ENCODE peak calls at places on chromosomes 6 and 20, in four cellular contexts. R is HepG2, E is K562, Z is GM12878. N is an unnamed sample.

GRCh38 chr6:88899569-88900316 is 63.7 kb downstream of the RNGTT start:
- DNase-seq in R (peak), E (no peak), Z (no peak), N (no peak)

GRCh38 chr6:136012948-136013347 is 161.4 kb downstream of the PDE7B start:
- DNase-seq in R (no peak), E (no peak), Z (no peak), N (no peak)

GRCh38 chr20:19275630-19276071 is 63.2 kb downstream of the SLC24A3 start:
- DNase-seq in R (no peak), E (no peak), Z (no peak), N (no peak)

GRCh38 chr6:75449625-75450206 is 43.9 kb downstream of the FILIP1 start:
- DNase-seq in R (no peak), E (no peak), Z (no peak), N (peak)

GRCh38 chr20:34579191-34579661 is 20.7 kb downstream of the MAP1LC3A start:
- DNase-seq in R (peak), E (no peak), Z (no peak), N (peak)

GRCh38 chr6:125780540-125781306 is 10.0 kb upstream of the NCOA7 start:
- DNase-seq in R (peak), E (peak), Z (peak), N (peak)

GRCh38 chr6:134619789-134620188 is 301.9 kb upstream of the SGK1 start:
- DNase-seq in R (no peak), E (no peak), Z (no peak), N (no peak)

GRCh38 chr6:106849676-106850332 is 124.7 kb downstream of the CD24 start:
- DNase-seq in R (no peak), E (peak), Z (no peak), N (no peak)

GRCh38 chr6:6711832-6712231 is 123.3 kb downstream of the LY86 start:
- DNase-seq in R (no peak), E (peak), Z (peak), N (no peak)

GRCh38 chr6:149212202-149212601 is 105.3 kb upstream of the TAB2 start:
- DNase-seq in R (no peak), E (no peak), Z (no peak), N (no peak)

GRCh38 chr6:135181333-135182119 is 418 bp downstream of the MYB start:
- DNase-seq in R (no peak), E (no peak), Z (no peak), N (no peak)

GRCh38 chr6:71194730-71195129 is 93.9 kb upstream of the OGFRL1 start:
- DNase-seq in R (no peak), E (no peak), Z (no peak), N (peak)

GRCh38 chr6:44373787-44374186 is 13.7 kb upstream of the CDC5L start:
- DNase-seq in R (no peak), E (no peak), Z (no peak), N (no peak)

GRCh38 chr20:50110141-50111047 is 2.6 kb downstream of the UBE2V1 start:
- DNase-seq in R (peak), E (no peak), Z (peak), N (no peak)

GRCh38 chr6:148760568-148761531 is 14.0 kb downstream of the UST start:
- DNase-seq in R (no peak), E (no peak), Z (peak), N (no peak)

DNA sequence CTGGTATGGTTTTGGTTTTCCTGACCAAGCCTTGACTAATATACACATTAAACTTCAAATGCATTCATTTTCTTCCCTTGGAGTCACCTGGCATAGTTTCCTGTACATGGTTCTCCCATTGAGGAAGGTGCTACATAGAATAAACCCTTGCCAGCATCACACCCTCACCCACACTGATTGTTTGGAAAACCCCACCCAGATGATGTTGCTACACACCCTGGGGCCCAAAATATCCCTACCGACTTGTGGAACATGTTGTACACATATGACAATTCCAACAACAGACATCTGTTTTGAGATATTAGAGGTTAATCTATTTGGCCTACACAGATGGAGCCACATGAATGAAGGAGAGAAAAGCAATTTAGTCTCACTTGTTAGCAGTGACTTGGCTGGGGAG is 606.0 kb upstream of the BTBD3 start:
- DNase-seq in R (no peak), E (no peak), Z (no peak), N (no peak)
- H3K4me3 ChIP-seq in R (no peak), E (no peak), Z (no peak), N (no peak)

DNA sequence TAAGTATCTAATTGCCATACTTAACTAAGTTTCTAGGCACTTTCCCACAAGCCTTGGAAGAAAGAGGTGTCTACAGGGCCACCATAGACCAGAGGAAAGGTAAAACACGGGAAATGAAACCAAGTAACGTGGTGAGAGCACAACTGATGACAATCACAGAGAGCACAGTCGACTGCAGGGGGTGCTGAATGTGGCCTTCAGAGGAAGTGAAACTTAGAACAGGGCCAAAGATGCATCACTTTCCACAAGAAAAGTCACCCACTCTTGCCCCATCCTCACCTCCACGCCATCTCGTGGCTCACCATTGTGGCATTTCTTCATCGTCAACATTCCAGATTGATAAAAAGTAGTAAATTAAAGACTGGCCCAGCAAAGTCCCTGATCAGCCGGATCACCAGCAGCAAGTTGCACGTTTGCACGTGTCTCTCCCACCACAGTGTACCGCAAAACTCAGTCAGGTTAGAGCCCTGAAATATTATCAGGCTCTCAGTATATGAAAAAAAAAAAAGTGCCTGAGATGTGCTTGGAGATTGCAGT is 31.4 kb downstream of the HIVEP2 start:
- DNase-seq in R (no peak), E (no peak), Z (peak), N (no peak)
- TF ChIP-seq USF2 in R (no peak), E (no peak), Z (no peak), N (no peak)

GRCh38 chr20:43722153-43722505 is 4.7 kb downstream of the GTSF1L start:
- DNase-seq in R (no peak), E (no peak), Z (no peak), N (no peak)
- TF ChIP-seq JUNB in R (no peak), E (no peak), Z (no peak), N (no peak)

GRCh38 chr6:163470611-163471010 is 56.1 kb downstream of the QKI start:
- DNase-seq in R (no peak), E (no peak), Z (no peak), N (no peak)
- H3K4me3 ChIP-seq in R (no peak), E (no peak), Z (no peak), N (no peak)

DNA sequence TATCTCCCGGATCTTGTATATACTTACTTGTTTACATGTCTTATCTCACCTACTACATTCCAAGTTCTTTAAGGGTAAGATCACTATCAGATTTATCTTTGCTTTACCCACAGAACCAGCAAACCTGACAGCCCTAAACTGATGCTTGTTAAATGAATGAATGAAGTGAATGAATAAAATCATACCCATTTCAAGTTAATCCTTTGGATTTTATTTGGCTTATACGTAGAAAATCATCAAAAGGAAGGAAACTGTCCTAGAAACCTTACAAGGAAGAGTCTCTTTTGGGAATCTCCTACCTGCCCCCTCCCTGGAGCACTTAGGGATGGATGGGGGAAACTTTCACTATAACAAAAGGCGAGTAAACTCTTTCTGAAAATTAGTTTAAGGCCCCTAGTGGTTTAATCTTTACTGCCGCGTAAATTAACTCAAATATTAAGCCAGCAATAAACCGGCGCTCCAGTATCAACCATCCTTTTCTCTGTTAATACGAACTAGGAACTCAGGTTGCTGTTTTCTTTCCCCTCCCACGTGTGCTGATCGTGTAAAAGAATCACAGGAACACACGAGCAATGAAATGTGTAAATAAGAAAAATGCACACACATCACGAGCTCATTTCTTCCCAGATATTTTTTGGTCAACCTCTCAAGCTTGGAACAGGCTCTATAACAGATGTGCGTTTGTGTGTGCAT is 1.2 kb upstream of the UTRN start:
- DNase-seq in R (no peak), E (no peak), Z (no peak), N (peak)
- TF ChIP-seq USF2 in R (no peak), E (no peak), Z (no peak), N (no peak)

GRCh38 chr20:48202774-48203173 is 417.5 kb upstream of the SULF2 start:
- DNase-seq in R (no peak), E (no peak), Z (no peak), N (no peak)

GRCh38 chr20:48203252-48203651 is 418.0 kb upstream of the SULF2 start:
- DNase-seq in R (no peak), E (no peak), Z (no peak), N (no peak)

GRCh38 chr20:48204499-48204898 is 419.2 kb upstream of the SULF2 start:
- DNase-seq in R (no peak), E (no peak), Z (no peak), N (no peak)

GRCh38 chr20:48201881-48202280 is 416.6 kb upstream of the SULF2 start:
- DNase-seq in R (no peak), E (no peak), Z (no peak), N (no peak)

DNA sequence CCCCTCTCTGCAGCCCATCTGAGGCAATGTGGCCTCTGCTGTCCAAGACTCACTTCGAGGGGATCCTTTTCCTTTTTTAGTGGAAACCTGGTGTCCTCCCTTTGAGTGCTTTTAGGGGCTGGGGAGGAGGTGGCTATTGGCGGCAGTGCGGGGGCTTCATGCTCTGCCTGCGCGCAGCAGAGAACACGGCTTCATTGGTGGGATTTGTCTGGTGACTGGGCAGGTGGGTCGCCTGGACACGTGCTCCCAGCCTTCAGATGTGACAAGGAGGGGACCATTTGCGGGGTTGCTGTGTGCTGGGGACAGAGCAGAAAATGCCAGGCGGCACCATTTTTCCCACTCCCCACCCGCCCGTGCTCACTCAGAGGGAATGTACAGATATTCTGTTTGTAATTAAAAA is 417.1 kb upstream of the SULF2 start:
- DNase-seq in R (no peak), E (no peak), Z (no peak), N (no peak)
- TF ChIP-seq JUNB in R (no peak), E (no peak), Z (no peak), N (no peak)

GRCh38 chr20:48826064-48826463 is 1.7 kb downstream of the PREX1 start:
- DNase-seq in R (no peak), E (no peak), Z (no peak), N (no peak)
- H3K4me3 ChIP-seq in R (no peak), E (no peak), Z (peak), N (no peak)

DNA sequence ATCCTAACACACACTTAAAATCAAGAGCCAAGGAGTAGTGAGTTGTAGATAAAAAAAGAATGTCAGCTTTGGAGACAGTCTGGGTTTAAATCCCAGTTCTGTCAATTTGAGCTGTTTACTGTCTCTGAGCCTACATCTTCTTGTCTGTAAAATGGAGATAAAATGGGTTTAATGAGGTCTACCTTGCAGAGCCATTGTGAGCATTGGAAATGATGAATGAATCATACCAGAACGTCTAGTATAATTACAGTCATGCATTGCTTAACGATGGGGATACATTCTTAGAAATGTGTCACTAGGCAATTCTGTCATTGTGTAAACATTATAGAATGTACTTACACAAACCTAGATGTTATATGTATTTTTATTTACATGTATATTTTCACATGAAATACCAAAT is 17.6 kb upstream of the SGK2 start:
- DNase-seq in R (no peak), E (no peak), Z (no peak), N (no peak)
- TF ChIP-seq USF2 in R (no peak), E (no peak), Z (no peak), N (no peak)

DNA sequence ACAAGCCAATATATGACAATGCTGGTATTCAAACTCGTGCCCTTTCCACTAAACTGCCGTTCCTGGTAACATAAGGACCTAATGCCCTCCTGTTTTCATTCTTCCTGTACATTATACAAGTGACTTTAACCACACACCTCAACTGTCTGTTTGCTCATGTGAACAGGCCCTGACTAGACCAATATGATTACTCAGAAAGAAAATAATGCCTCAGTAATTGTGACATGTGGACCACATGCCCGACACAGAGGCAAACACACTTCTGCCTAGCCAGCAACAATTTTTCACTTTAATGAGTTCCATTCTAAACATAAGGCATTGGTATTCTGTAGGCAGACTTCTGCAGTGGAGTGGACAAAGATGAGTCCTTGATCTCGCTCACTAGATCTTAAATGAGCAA is 30.0 kb downstream of the SLC22A16 start:
- DNase-seq in R (no peak), E (no peak), Z (no peak), N (no peak)
- TF ChIP-seq JUNB in R (no peak), E (no peak), Z (no peak), N (no peak)

GRCh38 chr6:38637756-38638155 is 2.0 kb downstream of the BTBD9 start:
- DNase-seq in R (no peak), E (no peak), Z (no peak), N (no peak)

GRCh38 chr6:38636027-38636426 is 3.7 kb downstream of the BTBD9 start:
- DNase-seq in R (no peak), E (no peak), Z (no peak), N (no peak)

GRCh38 chr6:38638941-38639497 is 710 bp downstream of the BTBD9 start:
- DNase-seq in R (peak), E (no peak), Z (no peak), N (peak)

GRCh38 chr6:38640216-38640909 is 634 bp upstream of the BTBD9 start:
- DNase-seq in R (no peak), E (no peak), Z (peak), N (no peak)

DNA sequence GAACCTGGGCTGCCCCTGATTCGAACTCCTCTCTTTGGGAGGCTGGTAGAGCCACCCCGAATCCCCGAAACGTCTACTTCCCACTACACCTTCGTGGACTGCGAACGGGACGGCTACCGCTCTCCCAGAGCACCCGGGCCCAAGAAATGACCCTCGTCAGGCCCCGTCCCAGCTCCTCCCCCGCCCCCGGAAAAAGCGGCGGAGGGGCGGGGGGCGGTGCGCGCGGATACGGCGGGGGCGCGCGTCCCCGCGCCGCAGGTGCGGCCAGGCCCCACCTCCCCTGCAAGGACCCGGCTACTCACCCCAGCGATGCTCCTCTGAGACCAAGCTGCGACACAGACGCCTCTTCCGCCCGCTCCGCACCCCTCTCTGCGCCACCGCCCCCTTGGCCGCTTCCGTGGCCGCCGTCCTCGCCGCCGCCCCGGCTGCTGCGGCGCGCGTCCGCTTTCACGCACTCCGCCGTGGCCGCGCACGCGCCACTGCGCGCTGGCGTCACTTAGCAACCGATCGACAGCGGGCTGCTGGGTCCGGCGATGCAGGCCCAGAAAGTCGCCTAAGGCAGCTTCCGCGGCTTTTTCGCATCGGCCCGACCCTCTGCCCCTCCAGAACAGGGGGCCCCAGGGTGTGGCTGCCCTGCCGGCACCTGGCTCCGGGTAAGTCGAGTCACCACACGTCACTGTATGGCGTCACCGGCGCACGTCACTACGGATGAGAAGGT is at the start of gene BTBD9:
- DNase-seq in R (peak), E (peak), Z (peak), N (peak)
- H3K4me3 ChIP-seq in R (peak), E (peak), Z (peak), N (peak)

N was measured in A549.